ENCODE peak calls at places on chromosomes 5 and 9, in eight cellular contexts. One of them, this sample, is unnamed.

GRCh38 chr5:24272735-24273134 is 372.0 kb downstream of the CDH10 start:
- DNase-seq in ELR: no peak
- DNase-seq in T-helper 2 cell: no peak
- DNase-seq in H9: no peak
- DNase-seq in NCI-H1092: no peak
- DNase-seq in left ventricle myocardium inferior: no peak
- DNase-seq in AG04450: no peak
- DNase-seq in retina: no peak
- DNase-seq in this sample: no peak

GRCh38 chr5:151020304-151021031 is at the start of gene GPX3:
- DNase-seq in left ventricle myocardium inferior: peak
- DNase-seq in ELR: peak
- DNase-seq in NCI-H1092: no peak
- DNase-seq in H9: peak
- DNase-seq in retina: peak
- DNase-seq in T-helper 2 cell: no peak
- DNase-seq in AG04450: no peak
- DNase-seq in this sample: peak

GRCh38 chr5:64534033-64534432 is 28.2 kb downstream of the RGS7BP start:
- DNase-seq in retina: no peak
- DNase-seq in ELR: no peak
- DNase-seq in H9: no peak
- DNase-seq in left ventricle myocardium inferior: no peak
- DNase-seq in AG04450: no peak
- DNase-seq in T-helper 2 cell: no peak
- DNase-seq in NCI-H1092: no peak
- DNase-seq in this sample: no peak

GRCh38 chr5:97623441-97623840 is 440.4 kb upstream of the RIOK2 start:
- DNase-seq in T-helper 2 cell: no peak
- DNase-seq in H9: peak
- DNase-seq in left ventricle myocardium inferior: no peak
- DNase-seq in NCI-H1092: no peak
- DNase-seq in retina: no peak
- DNase-seq in AG04450: no peak
- DNase-seq in ELR: no peak
- DNase-seq in this sample: no peak

GRCh38 chr5:134041570-134042411 is 37.0 kb upstream of the VDAC1 start:
- DNase-seq in retina: no peak
- DNase-seq in AG04450: no peak
- DNase-seq in ELR: peak
- DNase-seq in T-helper 2 cell: no peak
- DNase-seq in H9: no peak
- DNase-seq in left ventricle myocardium inferior: no peak
- DNase-seq in NCI-H1092: no peak
- DNase-seq in this sample: no peak

GRCh38 chr5:180071418-180072255 is at the start of gene RNF130:
- DNase-seq in ELR: peak
- DNase-seq in H9: peak
- DNase-seq in T-helper 2 cell: peak
- DNase-seq in NCI-H1092: peak
- DNase-seq in retina: peak
- DNase-seq in left ventricle myocardium inferior: peak
- DNase-seq in AG04450: peak
- DNase-seq in this sample: peak

GRCh38 chr5:178940569-178941360 is at the start of gene ZNF454:
- DNase-seq in left ventricle myocardium inferior: peak
- DNase-seq in retina: peak
- DNase-seq in ELR: peak
- DNase-seq in NCI-H1092: peak
- DNase-seq in H9: no peak
- DNase-seq in T-helper 2 cell: no peak
- DNase-seq in AG04450: peak
- DNase-seq in this sample: peak

GRCh38 chr9:137955224-137955570 is 77.6 kb downstream of the CACNA1B start:
- DNase-seq in ELR: no peak
- DNase-seq in AG04450: no peak
- DNase-seq in H9: no peak
- DNase-seq in T-helper 2 cell: no peak
- DNase-seq in retina: no peak
- DNase-seq in NCI-H1092: no peak
- DNase-seq in left ventricle myocardium inferior: no peak
- DNase-seq in this sample: no peak

GRCh38 chr5:10628601-10629000 is 64.7 kb downstream of the ANKRD33B start:
- DNase-seq in T-helper 2 cell: no peak
- DNase-seq in AG04450: no peak
- DNase-seq in retina: no peak
- DNase-seq in ELR: no peak
- DNase-seq in left ventricle myocardium inferior: no peak
- DNase-seq in NCI-H1092: no peak
- DNase-seq in H9: no peak
- DNase-seq in this sample: no peak

GRCh38 chr9:91047529-91047928 is 245.9 kb downstream of the SYK start:
- DNase-seq in H9: no peak
- DNase-seq in NCI-H1092: no peak
- DNase-seq in retina: no peak
- DNase-seq in ELR: no peak
- DNase-seq in left ventricle myocardium inferior: no peak
- DNase-seq in AG04450: no peak
- DNase-seq in T-helper 2 cell: peak
- DNase-seq in this sample: no peak

GRCh38 chr5:176837707-176838115 is 27.4 kb downstream of the UNC5A start:
- DNase-seq in ELR: peak
- DNase-seq in retina: peak
- DNase-seq in H9: peak
- DNase-seq in AG04450: peak
- DNase-seq in T-helper 2 cell: peak
- DNase-seq in NCI-H1092: no peak
- DNase-seq in left ventricle myocardium inferior: peak
- DNase-seq in this sample: no peak

GRCh38 chr9:79989079-79989478 is 417.3 kb downstream of the TLE4 start:
- DNase-seq in left ventricle myocardium inferior: no peak
- DNase-seq in ELR: no peak
- DNase-seq in H9: no peak
- DNase-seq in AG04450: no peak
- DNase-seq in T-helper 2 cell: no peak
- DNase-seq in NCI-H1092: no peak
- DNase-seq in retina: no peak
- DNase-seq in this sample: no peak

GRCh38 chr9:3578786-3579185 is 53.0 kb upstream of the RFX3 start:
- DNase-seq in retina: no peak
- DNase-seq in AG04450: no peak
- DNase-seq in NCI-H1092: no peak
- DNase-seq in left ventricle myocardium inferior: no peak
- DNase-seq in ELR: peak
- DNase-seq in H9: no peak
- DNase-seq in T-helper 2 cell: no peak
- DNase-seq in this sample: no peak

GRCh38 chr5:56415356-56415765 is 182.2 kb upstream of the ANKRD55 start:
- DNase-seq in T-helper 2 cell: no peak
- DNase-seq in NCI-H1092: no peak
- DNase-seq in H9: no peak
- DNase-seq in left ventricle myocardium inferior: peak
- DNase-seq in ELR: peak
- DNase-seq in AG04450: peak
- DNase-seq in retina: no peak
- DNase-seq in this sample: no peak

This sample was measured in NCI-H1930.